ENCODE peak calls at places on chromosomes 6 and 20, in nine cellular contexts. C is A549; U is fibroblast of lung; Z is psoas muscle; P is HFFc6; H is pancreas; X is WTC11; O is cardiac fibroblast; V is CD4-positive, alpha-beta T cell. F is an unnamed sample.

GRCh38 chr6:147099974-147100373 is 104.2 kb upstream of the STXBP5 start:
- DNase-seq in U (peak; percentile 82), X (no peak), P (peak; percentile 79), H (no peak), Z (no peak), O (peak; percentile 86), V (no peak), C (no peak), F (no peak)

GRCh38 chr20:44032583-44033138 is 118.0 kb downstream of the TOX2 start:
- DNase-seq in H (no peak), U (no peak), Z (no peak), C (no peak), O (no peak), P (no peak), X (no peak), V (no peak), F (no peak)

GRCh38 chr6:13615802-13616140 is 636 bp downstream of the NOL7 start:
- DNase-seq in C (peak; percentile 13), H (peak; percentile 34), U (peak; percentile 45), Z (peak; percentile 80), X (peak; percentile 32), V (peak; percentile 32), P (no peak), O (no peak), F (peak; percentile 30)

GRCh38 chr20:19928379-19929360 is 88.5 kb upstream of the NAA20 start:
- DNase-seq in P (no peak), X (no peak), Z (no peak), V (no peak), C (no peak), O (no peak), U (peak; percentile 28), H (peak; percentile 69), F (no peak)

GRCh38 chr20:25090492-25091429 is 8.8 kb upstream of the VSX1 start:
- DNase-seq in X (no peak), U (no peak), Z (peak; percentile 50), P (no peak), H (no peak), O (no peak), C (no peak), V (peak; percentile 82), F (no peak)

GRCh38 chr6:127305741-127306140 is 37.7 kb downstream of the ECHDC1 start:
- DNase-seq in V (no peak), O (no peak), U (no peak), C (no peak), Z (no peak), H (no peak), X (no peak), P (no peak), F (no peak)

GRCh38 chr6:14912226-14912625 is 333.6 kb upstream of the JARID2 start:
- DNase-seq in V (no peak), O (no peak), P (no peak), Z (no peak), H (no peak), X (no peak), C (no peak), U (no peak), F (no peak)

GRCh38 chr6:79076160-79076559 is 1.9 kb downstream of the PHIP start:
- DNase-seq in P (no peak), O (peak; percentile 33), C (no peak), U (peak; percentile 28), H (no peak), X (no peak), V (no peak), Z (no peak), F (no peak)

GRCh38 chr6:141164042-141164748 is 968.5 kb upstream of the GJE1 start:
- DNase-seq in C (no peak), O (no peak), P (no peak), Z (no peak), H (peak; percentile 19), X (no peak), V (no peak), U (peak; percentile 76), F (no peak)

GRCh38 chr6:68313911-68314310 is 321.2 kb upstream of the ADGRB3 start:
- DNase-seq in Z (no peak), O (peak; percentile 52), X (no peak), C (no peak), P (no peak), V (no peak), H (no peak), U (peak; percentile 56), F (no peak)

GRCh38 chr20:32893878-32894483 is 35.3 kb downstream of the EFCAB8 start:
- DNase-seq in O (peak; percentile 22), U (peak; percentile 6), P (peak; percentile 5), H (no peak), V (no peak), Z (no peak), X (peak; percentile 83), C (peak; percentile 41), F (peak; percentile 24)
- TF ChIP-seq CTCF in O (peak; percentile 56), U (peak; percentile 42), P (peak; percentile 82), H (no peak), V (no peak), Z (no peak), X (peak; percentile 82), C (peak; percentile 37), F (peak; percentile 48)

GRCh38 chr20:36717657-36718056 is 28.2 kb downstream of the NDRG3 start:
- DNase-seq in V (no peak), H (no peak), P (peak; percentile 2), X (no peak), U (no peak), O (peak; percentile 35), C (no peak), Z (no peak), F (no peak)
- TF ChIP-seq CTCF in V (peak; percentile 50), H (no peak), P (peak; percentile 30), X (no peak), U (peak; percentile 8), O (peak; percentile 36), C (peak; percentile 15), Z (peak; percentile 56), F (peak; percentile 25)

DNA sequence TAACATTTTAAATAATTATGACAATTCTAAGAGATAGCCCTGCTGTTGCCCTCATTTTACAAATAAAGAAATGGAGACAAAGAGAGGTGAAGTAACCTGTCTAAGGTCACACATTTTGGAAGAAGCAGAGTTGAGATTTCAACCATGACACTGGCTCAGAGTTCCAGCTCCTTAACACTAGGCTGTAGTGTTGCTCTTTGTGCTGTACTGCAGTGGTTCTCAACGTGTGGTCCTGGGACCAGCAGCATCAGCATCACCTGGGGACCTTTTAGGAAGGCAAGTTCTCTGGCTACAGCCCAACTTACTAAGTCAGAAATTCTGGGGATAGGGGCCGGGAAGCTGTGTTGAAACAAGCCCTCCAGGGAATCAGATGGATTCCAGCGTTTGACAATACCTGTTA is 62.4 kb upstream of the FERMT1 start:
- DNase-seq in X (no peak), H (no peak), P (no peak), O (no peak), U (no peak), V (no peak), Z (no peak), C (no peak), F (no peak)
- TF ChIP-seq CTCF in X (no peak), H (no peak), P (no peak), O (no peak), U (peak; percentile 6), V (no peak), Z (no peak), C (no peak), F (peak; percentile 28)

GRCh38 chr6:28224131-28225055 is 682 bp upstream of the ZSCAN9 start:
- DNase-seq in X (no peak), O (no peak), V (no peak), Z (no peak), U (no peak), C (no peak), H (no peak), P (no peak), F (no peak)
- TF ChIP-seq CTCF in X (no peak), O (no peak), V (no peak), Z (no peak), U (no peak), C (no peak), H (no peak), P (no peak), F (no peak)

GRCh38 chr6:100430962-100431361 is 33.8 kb downstream of the SIM1 start:
- DNase-seq in O (no peak), H (no peak), Z (no peak), V (no peak), P (no peak), X (no peak), U (no peak), C (peak; percentile 11), F (no peak)

GRCh38 chr6:100426241-100426640 is 38.5 kb downstream of the SIM1 start:
- DNase-seq in X (no peak), H (no peak), V (no peak), C (no peak), O (no peak), Z (no peak), P (no peak), U (no peak), F (no peak)

GRCh38 chr6:100432136-100432535 is 32.6 kb downstream of the SIM1 start:
- DNase-seq in C (no peak), H (no peak), U (no peak), O (no peak), X (no peak), V (no peak), P (no peak), Z (no peak), F (no peak)

GRCh38 chr6:100426689-100427338 is 37.9 kb downstream of the SIM1 start:
- DNase-seq in Z (no peak), P (no peak), H (no peak), U (no peak), C (no peak), X (no peak), O (no peak), V (no peak), F (no peak)

DNA sequence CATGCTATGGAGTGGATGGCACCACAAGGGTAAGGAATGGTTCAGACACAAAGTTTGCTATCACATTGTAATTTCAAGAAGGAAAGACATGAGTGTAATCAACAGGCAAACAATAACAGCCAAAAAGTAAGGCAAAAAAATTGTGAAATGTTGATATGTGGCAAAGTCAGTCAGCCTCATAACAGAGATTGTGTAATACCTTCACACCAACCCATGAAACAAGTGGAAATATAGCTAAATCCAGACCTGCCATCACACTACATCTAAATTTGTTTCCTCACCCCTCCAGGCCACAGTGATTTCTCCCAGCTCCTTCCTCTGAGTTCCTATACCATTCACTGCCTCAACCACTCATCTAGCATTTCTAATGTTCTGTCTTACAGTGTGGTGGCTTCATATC is 37.3 kb downstream of the SIM1 start:
- DNase-seq in P (no peak), V (no peak), X (no peak), C (no peak), U (no peak), Z (no peak), H (no peak), O (no peak), F (no peak)
- TF ChIP-seq CTCF in P (no peak), V (no peak), X (no peak), C (no peak), U (no peak), Z (no peak), H (no peak), O (no peak), F (no peak)